ENCODE peak calls at places on chromosome 11, in seven cellular contexts. M is spleen, V is body of pancreas, F is heart right ventricle, C is left ventricle myocardium inferior, B is pancreas, Y is NT2/D1. E is an unnamed sample. For H3K4me1 and H3K36me3, the result is how much of the 10 kb centered on the place peaks cover.

GRCh38 chr11:27409060-27409459 is 46.0 kb upstream of the CCDC34 start:
- DNase-seq in M (no peak), V (no peak), F (no peak), C (no peak), B (no peak), Y (no peak), E (no peak)

GRCh38 chr11:13717331-13717730 is 48.9 kb downstream of the FAR1 start:
- DNase-seq in M (no peak), V (no peak), F (no peak), C (no peak), B (no peak), Y (no peak), E (no peak)

GRCh38 chr11:15186146-15186545 is 71.4 kb downstream of the INSC start:
- DNase-seq in M (no peak), V (no peak), F (no peak), C (no peak), B (no peak), Y (no peak), E (no peak)

GRCh38 chr11:69587454-69588081 is 53.4 kb upstream of the CCND1 start:
- DNase-seq in M (no peak), V (no peak), F (no peak), C (no peak), B (no peak), Y (no peak), E (no peak)

GRCh38 chr11:59669611-59670009 is 773 bp upstream of the PATL1 start:
- DNase-seq in M (peak), V (no peak), F (peak), C (peak), B (peak), Y (no peak), E (no peak)

GRCh38 chr11:119056397-119056999 is 507 bp downstream of the HYOU1 start:
- DNase-seq in M (no peak), V (peak), F (peak), C (no peak), B (peak), Y (no peak), E (no peak)

GRCh38 chr11:11157201-11157600 is 195.8 kb downstream of the CSNK2A3 start:
- DNase-seq in M (no peak), V (peak), F (no peak), C (no peak), B (no peak), Y (peak), E (no peak)

GRCh38 chr11:133408936-133409335 is 123.4 kb downstream of the OPCML start:
- DNase-seq in M (no peak), V (no peak), F (no peak), C (no peak), B (no peak), Y (no peak), E (no peak)

GRCh38 chr11:27420722-27421572 is 51.6 kb downstream of the LGR4 start:
- DNase-seq in M (no peak), V (no peak), F (no peak), C (no peak), B (no peak), Y (no peak), E (no peak)

GRCh38 chr11:70891844-70892380 is 360.5 kb downstream of the SHANK2 start:
- DNase-seq in M (peak), V (no peak), F (no peak), C (no peak), B (no peak), Y (no peak), E (no peak)

GRCh38 chr11:131326829-131327228 is 43.6 kb upstream of the NTM start:
- DNase-seq in M (no peak), V (no peak), F (no peak), C (no peak), B (no peak), Y (no peak), E (no peak)

GRCh38 chr11:128936546-128937275 is 6.0 kb downstream of the TP53AIP1 start:
- DNase-seq in M (peak), V (no peak), F (no peak), C (no peak), B (no peak), Y (peak), E (no peak)

GRCh38 chr11:111540921-111541208 is 345 bp downstream of the LAYN start:
- DNase-seq in M (no peak), V (no peak), F (no peak), C (no peak), B (no peak), Y (no peak), E (no peak)

GRCh38 chr11:13216019-13217006 is 61.3 kb upstream of the BMAL1 start:
- DNase-seq in M (no peak), V (no peak), F (no peak), C (no peak), B (no peak), Y (peak), E (no peak)

GRCh38 chr11:95485115-95485900 is 254.3 kb upstream of the SESN3 start:
- DNase-seq in M (no peak), V (no peak), F (no peak), C (no peak), B (no peak), Y (no peak), E (no peak)

GRCh38 chr11:34126959-34127848 is 21.8 kb downstream of the NAT10 start:
- DNase-seq in M (no peak), V (no peak), F (no peak), C (no peak), B (no peak), Y (no peak), E (no peak)

GRCh38 chr11:70538641-70539359 is 140.5 kb downstream of the CTTN start:
- DNase-seq in M (peak), V (no peak), F (no peak), C (no peak), B (peak), Y (no peak), E (no peak)

GRCh38 chr11:65262381-65262680 is 569 bp downstream of the POLA2 start:
- DNase-seq in M (no peak), V (no peak), F (no peak), C (no peak), B (no peak), Y (no peak), E (peak)

GRCh38 chr11:127818625-127819024 is 768.7 kb downstream of the ETS1 start:
- DNase-seq in M (no peak), V (no peak), F (no peak), C (no peak), B (no peak), Y (no peak), E (no peak)

GRCh38 chr11:130218501-130218900 is 58.9 kb downstream of the ST14 start:
- DNase-seq in M (no peak), V (no peak), F (no peak), C (no peak), B (no peak), Y (no peak), E (peak)

GRCh38 chr11:8593935-8594909 is at the start of gene STK33:
- DNase-seq in M (peak), V (peak), F (peak), C (peak), B (peak), Y (peak), E (no peak)

GRCh38 chr11:57771365-57771764 is 9.8 kb downstream of the CTNND1 start:
- DNase-seq in M (no peak), V (no peak), F (no peak), C (no peak), B (no peak), Y (no peak), E (no peak)
- H3K4me1 ChIP-seq in M (under half), V (half or more), F (half or more), C (half or more), B (half or more), Y (under half), E (under half)

GRCh38 chr11:77395460-77396175 is 78.3 kb downstream of the PAK1 start:
- DNase-seq in M (no peak), V (no peak), F (no peak), C (no peak), B (no peak), Y (no peak), E (no peak)

GRCh38 chr11:77397631-77398030 is 76.3 kb downstream of the PAK1 start:
- DNase-seq in M (no peak), V (no peak), F (no peak), C (no peak), B (no peak), Y (no peak), E (no peak)

GRCh38 chr11:77400306-77400705 is 73.6 kb downstream of the PAK1 start:
- DNase-seq in M (no peak), V (no peak), F (no peak), C (no peak), B (no peak), Y (no peak), E (no peak)

GRCh38 chr11:77396305-77396704 is 77.6 kb downstream of the PAK1 start:
- DNase-seq in M (no peak), V (no peak), F (no peak), C (no peak), B (no peak), Y (no peak), E (no peak)

GRCh38 chr11:77396911-77397310 is 77.0 kb downstream of the PAK1 start:
- DNase-seq in M (no peak), V (no peak), F (no peak), C (no peak), B (no peak), Y (no peak), E (no peak)
- H3K36me3 ChIP-seq in M (under half), V (under half), F (under half), C (under half), B (under half), Y (under half), E (under half)

GRCh38 chr11:57306941-57307598 is 17.7 kb downstream of the TNKS1BP1 start:
- DNase-seq in M (no peak), V (no peak), F (no peak), C (no peak), B (peak), Y (no peak), E (no peak)

GRCh38 chr11:57310091-57310490 is 14.7 kb downstream of the TNKS1BP1 start:
- DNase-seq in M (peak), V (no peak), F (no peak), C (no peak), B (peak), Y (no peak), E (no peak)

GRCh38 chr11:57309106-57310059 is 15.4 kb downstream of the TNKS1BP1 start:
- DNase-seq in M (peak), V (no peak), F (no peak), C (no peak), B (peak), Y (no peak), E (no peak)

GRCh38 chr11:57307666-57308270 is 17.0 kb downstream of the TNKS1BP1 start:
- DNase-seq in M (no peak), V (no peak), F (no peak), C (no peak), B (peak), Y (no peak), E (no peak)

DNA sequence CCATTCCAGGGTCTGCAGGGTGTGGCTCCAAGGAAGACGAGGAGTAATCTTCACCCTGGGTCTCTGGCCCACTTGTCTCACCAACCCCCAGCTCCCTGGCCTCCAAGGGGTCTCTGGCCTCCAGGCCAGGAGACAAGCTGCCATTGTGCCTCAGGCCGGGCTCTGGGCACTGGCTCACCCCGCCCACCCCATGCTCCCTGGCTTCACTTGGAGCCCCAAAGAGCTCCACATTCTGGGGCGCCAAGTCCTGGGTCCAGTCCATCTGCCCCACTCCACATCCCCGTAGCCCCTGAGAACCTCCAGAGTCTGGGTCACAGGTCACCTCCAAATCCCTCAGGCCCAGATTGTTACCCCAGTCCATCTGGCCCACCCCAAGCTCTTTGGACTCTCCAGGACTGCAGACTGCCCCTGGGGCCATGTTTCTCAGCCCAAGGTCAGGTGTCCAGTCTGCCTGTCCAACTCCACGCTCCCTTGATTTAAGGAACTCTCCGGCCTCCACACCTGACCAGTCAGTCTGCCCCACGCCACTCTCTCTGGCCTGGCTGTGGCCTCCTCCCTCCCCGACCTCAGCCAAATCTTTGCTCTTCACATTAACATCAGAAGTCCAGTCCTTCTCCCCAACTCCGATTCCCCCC is 16.2 kb downstream of the TNKS1BP1 start:
- DNase-seq in M (peak), V (no peak), F (no peak), C (no peak), B (peak), Y (no peak), E (no peak)
- H3K4me1 ChIP-seq in M (under half), V (half or more), F (half or more), C (half or more), B (half or more), Y (under half), E (half or more)

GRCh38 chr11:83454674-83455073 is 168.5 kb upstream of the CCDC90B start:
- DNase-seq in M (no peak), V (no peak), F (no peak), C (no peak), B (no peak), Y (no peak), E (no peak)

GRCh38 chr11:83449338-83449913 is 163.3 kb upstream of the CCDC90B start:
- DNase-seq in M (no peak), V (no peak), F (no peak), C (no peak), B (no peak), Y (no peak), E (no peak)

DNA sequence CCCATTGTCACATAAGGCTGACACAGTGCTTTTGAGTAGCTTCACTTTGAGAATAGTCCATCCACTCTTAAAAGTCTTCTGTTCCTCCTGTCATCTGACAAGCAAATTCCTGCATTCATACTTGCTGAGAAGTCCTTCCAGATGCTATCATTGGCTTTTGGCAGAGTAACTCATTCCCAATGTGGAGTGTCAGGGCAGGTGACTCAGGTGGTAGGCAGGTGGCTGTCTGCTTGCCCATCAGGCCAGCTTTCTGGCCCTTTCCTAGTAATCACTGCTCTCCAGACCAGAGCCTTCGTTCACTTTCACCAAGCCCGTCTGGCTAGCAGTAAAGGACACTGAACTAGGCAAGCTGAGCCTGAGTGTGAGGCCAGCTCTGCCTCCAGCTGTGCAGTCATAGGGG is 162.5 kb upstream of the CCDC90B start:
- DNase-seq in M (no peak), V (no peak), F (no peak), C (no peak), B (no peak), Y (no peak), E (no peak)
- H3K36me3 ChIP-seq in M (under half), V (under half), F (under half), C (under half), B (under half), Y (under half), E (under half)

E was measured in right atrium auricular region.